ENCODE peak calls at places on chromosome 15, in seven cellular contexts. One of them, this sample, is unnamed.

GRCh38 chr15:40928351-40928974 is 677 bp upstream of the DLL4 start:
- DNase-seq in fibroblast of the aortic adventitia: no peak
- DNase-seq in DND-41: peak
- DNase-seq in GM12865: no peak
- DNase-seq in neural progenitor cell: peak
- DNase-seq in AG10803: no peak
- DNase-seq in epithelial cell of esophagus: peak
- DNase-seq in this sample: no peak

GRCh38 chr15:62027916-62028315 is 32.3 kb downstream of the VPS13C start:
- DNase-seq in DND-41: no peak
- DNase-seq in neural progenitor cell: no peak
- DNase-seq in fibroblast of the aortic adventitia: no peak
- DNase-seq in AG10803: no peak
- DNase-seq in GM12865: no peak
- DNase-seq in epithelial cell of esophagus: no peak
- DNase-seq in this sample: no peak

GRCh38 chr15:83066034-83066760 is 855 bp downstream of the BTBD1 start:
- DNase-seq in fibroblast of the aortic adventitia: no peak
- DNase-seq in DND-41: no peak
- DNase-seq in GM12865: no peak
- DNase-seq in neural progenitor cell: peak
- DNase-seq in epithelial cell of esophagus: no peak
- DNase-seq in AG10803: peak
- DNase-seq in this sample: no peak

GRCh38 chr15:83207622-83208356 is at the start of gene HDGFL3:
- DNase-seq in GM12865: peak
- DNase-seq in neural progenitor cell: peak
- DNase-seq in epithelial cell of esophagus: peak
- DNase-seq in AG10803: peak
- DNase-seq in DND-41: peak
- DNase-seq in fibroblast of the aortic adventitia: peak
- DNase-seq in this sample: peak

GRCh38 chr15:63019539-63020109 is 22.9 kb upstream of the TPM1 start:
- DNase-seq in DND-41: no peak
- DNase-seq in AG10803: peak
- DNase-seq in neural progenitor cell: peak
- DNase-seq in fibroblast of the aortic adventitia: peak
- DNase-seq in epithelial cell of esophagus: peak
- DNase-seq in GM12865: no peak
- DNase-seq in this sample: no peak

GRCh38 chr15:96035091-96035490 is 295.4 kb upstream of the NR2F2 start:
- DNase-seq in AG10803: no peak
- DNase-seq in neural progenitor cell: no peak
- DNase-seq in epithelial cell of esophagus: no peak
- DNase-seq in GM12865: no peak
- DNase-seq in DND-41: no peak
- DNase-seq in fibroblast of the aortic adventitia: no peak
- DNase-seq in this sample: no peak

GRCh38 chr15:40096094-40096876 is 12.4 kb downstream of the BMF start:
- DNase-seq in epithelial cell of esophagus: no peak
- DNase-seq in DND-41: no peak
- DNase-seq in GM12865: peak
- DNase-seq in fibroblast of the aortic adventitia: no peak
- DNase-seq in AG10803: no peak
- DNase-seq in neural progenitor cell: no peak
- DNase-seq in this sample: no peak

GRCh38 chr15:60479711-60480110 is 769 bp upstream of the ICE2 start:
- DNase-seq in DND-41: peak
- DNase-seq in AG10803: no peak
- DNase-seq in neural progenitor cell: peak
- DNase-seq in fibroblast of the aortic adventitia: no peak
- DNase-seq in GM12865: peak
- DNase-seq in epithelial cell of esophagus: no peak
- DNase-seq in this sample: no peak

GRCh38 chr15:68442041-68442440 is 10.1 kb upstream of the ITGA11 start:
- DNase-seq in fibroblast of the aortic adventitia: no peak
- DNase-seq in AG10803: peak
- DNase-seq in GM12865: no peak
- DNase-seq in DND-41: no peak
- DNase-seq in neural progenitor cell: no peak
- DNase-seq in epithelial cell of esophagus: no peak
- DNase-seq in this sample: no peak

GRCh38 chr15:81407151-81407550 is 33.1 kb upstream of the TMC3 start:
- DNase-seq in neural progenitor cell: no peak
- DNase-seq in AG10803: no peak
- DNase-seq in GM12865: no peak
- DNase-seq in fibroblast of the aortic adventitia: no peak
- DNase-seq in DND-41: no peak
- DNase-seq in epithelial cell of esophagus: no peak
- DNase-seq in this sample: no peak

GRCh38 chr15:85314653-85315052 is 65.8 kb upstream of the AKAP13 start:
- DNase-seq in fibroblast of the aortic adventitia: no peak
- DNase-seq in GM12865: no peak
- DNase-seq in DND-41: no peak
- DNase-seq in AG10803: peak
- DNase-seq in neural progenitor cell: no peak
- DNase-seq in epithelial cell of esophagus: peak
- DNase-seq in this sample: no peak

DNA sequence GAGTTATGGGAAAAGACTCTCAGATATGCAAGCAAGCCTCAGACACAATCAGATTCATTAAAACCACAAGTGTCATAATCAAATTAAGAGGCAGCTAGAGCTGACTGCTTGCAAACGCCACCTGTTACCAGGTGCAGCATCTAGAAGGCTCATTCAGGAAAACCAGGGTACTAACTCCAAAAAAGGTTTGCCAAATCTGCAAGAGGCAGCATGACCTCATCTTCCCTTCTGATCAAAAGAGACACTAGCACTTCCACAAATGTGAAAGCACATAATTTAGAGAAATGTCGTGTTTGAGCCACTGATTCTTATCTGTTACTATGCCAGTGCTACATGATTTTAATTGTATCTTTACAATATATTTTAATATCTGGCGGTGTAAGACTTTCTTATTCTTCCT is 123.3 kb upstream of the NANOGP8 start:
- DNase-seq in epithelial cell of esophagus: no peak
- DNase-seq in GM12865: no peak
- DNase-seq in DND-41: no peak
- DNase-seq in AG10803: no peak
- DNase-seq in fibroblast of the aortic adventitia: no peak
- DNase-seq in neural progenitor cell: no peak
- DNase-seq in this sample: no peak
- TF ChIP-seq CTCF in epithelial cell of esophagus: no peak
- TF ChIP-seq CTCF in GM12865: no peak
- TF ChIP-seq CTCF in DND-41: no peak
- TF ChIP-seq CTCF in AG10803: no peak
- TF ChIP-seq CTCF in fibroblast of the aortic adventitia: no peak
- TF ChIP-seq CTCF in neural progenitor cell: no peak
- TF ChIP-seq CTCF in this sample: no peak

GRCh38 chr15:28977377-28978010 is 91.7 kb downstream of the APBA2 start:
- DNase-seq in fibroblast of the aortic adventitia: peak
- DNase-seq in neural progenitor cell: peak
- DNase-seq in DND-41: no peak
- DNase-seq in AG10803: peak
- DNase-seq in GM12865: no peak
- DNase-seq in epithelial cell of esophagus: peak
- DNase-seq in this sample: no peak
- TF ChIP-seq CTCF in fibroblast of the aortic adventitia: no peak
- TF ChIP-seq CTCF in neural progenitor cell: no peak
- TF ChIP-seq CTCF in DND-41: no peak
- TF ChIP-seq CTCF in AG10803: no peak
- TF ChIP-seq CTCF in GM12865: no peak
- TF ChIP-seq CTCF in epithelial cell of esophagus: no peak
- TF ChIP-seq CTCF in this sample: no peak

DNA sequence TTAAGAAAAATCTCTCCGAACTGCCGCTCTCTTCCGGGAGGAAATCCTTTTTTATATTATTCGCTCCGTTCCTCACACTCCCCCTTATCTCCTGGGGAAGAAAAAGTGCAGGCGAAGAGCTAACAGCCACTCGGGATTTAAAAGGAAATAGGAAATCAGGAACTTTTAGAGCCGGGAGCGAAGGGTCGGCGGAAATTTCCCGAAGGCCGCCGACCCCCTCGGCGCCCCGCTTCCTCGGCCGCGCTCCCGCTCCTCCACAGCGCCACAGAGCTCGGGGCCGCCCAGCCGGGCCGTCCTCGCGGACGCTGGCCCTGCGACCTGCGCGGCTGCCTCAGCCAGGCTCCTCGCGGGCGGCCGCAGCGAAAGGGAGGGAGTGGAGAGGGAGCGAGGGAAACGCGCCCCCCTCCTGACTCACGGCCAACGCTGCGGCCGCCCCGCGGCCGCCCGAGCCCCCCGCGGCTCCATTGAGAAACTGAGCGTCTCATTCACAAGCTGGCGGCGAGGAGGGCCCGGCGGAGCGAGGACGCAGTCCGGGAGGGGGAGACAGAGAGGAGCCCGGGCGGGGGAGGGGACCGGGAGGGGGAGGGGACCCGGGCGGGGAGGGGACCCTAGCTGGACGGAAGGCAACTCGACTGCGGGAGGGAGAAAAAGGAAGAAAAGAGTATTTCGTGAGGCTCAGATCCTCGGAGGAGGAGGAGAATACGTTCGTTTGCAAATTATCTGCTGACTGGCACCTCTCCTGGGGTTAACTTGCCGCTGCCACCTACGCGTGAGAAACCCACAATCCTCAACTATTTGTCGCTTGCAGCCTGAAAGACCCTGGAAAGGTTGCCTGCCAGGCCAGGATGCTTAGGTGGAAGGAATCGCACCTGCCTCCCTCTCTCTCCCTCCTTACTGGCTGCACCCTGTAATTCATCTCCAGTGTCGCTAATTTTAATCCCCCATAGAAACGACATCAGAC is at the start of gene PTPN9:
- DNase-seq in DND-41: peak
- DNase-seq in fibroblast of the aortic adventitia: peak
- DNase-seq in neural progenitor cell: peak
- DNase-seq in GM12865: peak
- DNase-seq in epithelial cell of esophagus: peak
- DNase-seq in AG10803: peak
- DNase-seq in this sample: peak
- TF ChIP-seq CTCF in DND-41: peak
- TF ChIP-seq CTCF in fibroblast of the aortic adventitia: peak
- TF ChIP-seq CTCF in neural progenitor cell: peak
- TF ChIP-seq CTCF in GM12865: peak
- TF ChIP-seq CTCF in epithelial cell of esophagus: peak
- TF ChIP-seq CTCF in AG10803: peak
- TF ChIP-seq CTCF in this sample: no peak

DNA sequence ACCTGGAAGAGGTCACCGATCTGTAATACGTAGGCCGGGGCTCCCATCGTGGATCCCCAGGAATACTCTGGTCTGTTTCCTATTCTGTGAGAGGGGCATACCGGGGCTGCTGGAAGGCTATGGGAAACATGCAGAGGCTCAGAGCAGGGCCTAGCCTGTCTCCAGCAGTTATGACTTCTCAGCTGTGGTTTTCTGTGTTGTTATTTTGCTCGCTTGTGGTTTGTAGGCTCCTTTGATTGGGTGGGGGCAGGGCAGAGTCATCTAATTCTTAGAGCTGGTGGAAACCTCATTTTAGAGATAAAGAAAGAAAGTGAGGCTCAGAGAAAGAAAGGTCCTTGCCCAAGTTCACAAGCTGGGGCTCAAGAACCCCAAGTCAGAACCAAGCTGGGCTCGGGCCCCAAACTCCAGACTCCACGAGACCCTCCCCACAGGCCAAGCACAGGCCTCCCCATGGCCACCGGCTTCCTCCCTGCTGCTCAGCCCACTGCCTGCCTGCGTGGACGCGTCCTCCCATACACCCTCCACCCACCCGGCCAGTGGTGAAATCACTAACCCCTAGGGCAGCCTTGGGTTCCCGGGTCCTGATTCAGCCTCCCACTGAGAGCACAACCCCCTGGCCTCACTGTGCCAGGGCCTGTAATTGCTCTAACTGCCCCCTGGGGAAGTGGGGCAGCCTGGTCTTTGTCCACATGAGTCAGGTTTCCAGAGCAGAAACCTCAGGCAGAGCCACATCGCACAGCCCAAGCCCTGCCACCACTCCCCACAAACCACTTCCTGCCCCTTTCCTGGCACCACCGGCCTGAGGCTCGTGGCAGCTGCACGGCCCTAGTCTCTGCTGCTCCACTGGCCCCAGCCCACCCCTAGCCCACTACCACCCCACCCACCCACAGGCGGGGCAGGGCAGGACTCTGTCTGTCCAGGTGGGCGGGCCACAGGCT is 270.8 kb downstream of the UACA start:
- DNase-seq in fibroblast of the aortic adventitia: peak
- DNase-seq in neural progenitor cell: no peak
- DNase-seq in AG10803: peak
- DNase-seq in GM12865: peak
- DNase-seq in epithelial cell of esophagus: peak
- DNase-seq in DND-41: peak
- DNase-seq in this sample: no peak
- TF ChIP-seq CTCF in fibroblast of the aortic adventitia: peak
- TF ChIP-seq CTCF in neural progenitor cell: no peak
- TF ChIP-seq CTCF in AG10803: peak
- TF ChIP-seq CTCF in GM12865: no peak
- TF ChIP-seq CTCF in epithelial cell of esophagus: peak
- TF ChIP-seq CTCF in DND-41: no peak
- TF ChIP-seq CTCF in this sample: no peak

GRCh38 chr15:89421219-89421618 is 75.2 kb downstream of the RHCG start:
- DNase-seq in GM12865: no peak
- DNase-seq in DND-41: no peak
- DNase-seq in fibroblast of the aortic adventitia: no peak
- DNase-seq in AG10803: no peak
- DNase-seq in neural progenitor cell: no peak
- DNase-seq in epithelial cell of esophagus: no peak
- DNase-seq in this sample: no peak
- TF ChIP-seq CTCF in GM12865: no peak
- TF ChIP-seq CTCF in DND-41: peak
- TF ChIP-seq CTCF in fibroblast of the aortic adventitia: no peak
- TF ChIP-seq CTCF in AG10803: no peak
- TF ChIP-seq CTCF in neural progenitor cell: no peak
- TF ChIP-seq CTCF in epithelial cell of esophagus: no peak
- TF ChIP-seq CTCF in this sample: no peak